ENCODE peak calls at places on chromosomes 5 and 9, in ten cellular contexts. One of them, this sample, is unnamed.

GRCh38 chr5:91329273-91329672 is 53.8 kb downstream of the ARRDC3 start:
- DNase-seq in esophagus squamous epithelium: no peak
- DNase-seq in NB4: no peak
- DNase-seq in A549: no peak
- DNase-seq in H1: no peak
- DNase-seq in transverse colon: no peak
- DNase-seq in testis: no peak
- DNase-seq in uterus: no peak
- DNase-seq in body of pancreas: no peak
- DNase-seq in gastrocnemius medialis: no peak
- DNase-seq in this sample: no peak

GRCh38 chr5:74538206-74538661 is 102.3 kb downstream of the ENC1 start:
- DNase-seq in NB4: peak; percentile 76
- DNase-seq in A549: peak; percentile 48
- DNase-seq in H1: no peak
- DNase-seq in body of pancreas: peak; percentile 48
- DNase-seq in uterus: peak; percentile 18
- DNase-seq in testis: peak; percentile 72
- DNase-seq in gastrocnemius medialis: peak; percentile 54
- DNase-seq in transverse colon: peak; percentile 24
- DNase-seq in esophagus squamous epithelium: no peak
- DNase-seq in this sample: peak; percentile 58

GRCh38 chr9:92328225-92328624 is 2.5 kb downstream of the CENPP start:
- DNase-seq in esophagus squamous epithelium: no peak
- DNase-seq in NB4: peak; percentile 47
- DNase-seq in A549: peak; percentile 59
- DNase-seq in testis: no peak
- DNase-seq in body of pancreas: no peak
- DNase-seq in H1: no peak
- DNase-seq in transverse colon: no peak
- DNase-seq in uterus: no peak
- DNase-seq in gastrocnemius medialis: no peak
- DNase-seq in this sample: no peak

GRCh38 chr5:137565450-137565849 is 66.3 kb upstream of the SPOCK1 start:
- DNase-seq in esophagus squamous epithelium: no peak
- DNase-seq in NB4: no peak
- DNase-seq in A549: no peak
- DNase-seq in uterus: no peak
- DNase-seq in testis: no peak
- DNase-seq in gastrocnemius medialis: no peak
- DNase-seq in body of pancreas: no peak
- DNase-seq in transverse colon: no peak
- DNase-seq in H1: no peak
- DNase-seq in this sample: no peak

GRCh38 chr5:158235159-158235547 is 376.2 kb upstream of the CLINT1 start:
- DNase-seq in transverse colon: no peak
- DNase-seq in esophagus squamous epithelium: no peak
- DNase-seq in uterus: no peak
- DNase-seq in A549: no peak
- DNase-seq in testis: no peak
- DNase-seq in H1: no peak
- DNase-seq in NB4: no peak
- DNase-seq in body of pancreas: no peak
- DNase-seq in gastrocnemius medialis: no peak
- DNase-seq in this sample: no peak

GRCh38 chr9:36997414-36997813 is 36.7 kb downstream of the PAX5 start:
- DNase-seq in H1: no peak
- DNase-seq in transverse colon: no peak
- DNase-seq in gastrocnemius medialis: no peak
- DNase-seq in A549: no peak
- DNase-seq in body of pancreas: no peak
- DNase-seq in testis: no peak
- DNase-seq in esophagus squamous epithelium: no peak
- DNase-seq in uterus: no peak
- DNase-seq in NB4: no peak
- DNase-seq in this sample: no peak

GRCh38 chr9:24652181-24652580 is 106.5 kb upstream of the IZUMO3 start:
- DNase-seq in gastrocnemius medialis: no peak
- DNase-seq in uterus: no peak
- DNase-seq in testis: no peak
- DNase-seq in NB4: no peak
- DNase-seq in transverse colon: no peak
- DNase-seq in H1: no peak
- DNase-seq in esophagus squamous epithelium: no peak
- DNase-seq in body of pancreas: no peak
- DNase-seq in A549: no peak
- DNase-seq in this sample: peak; percentile 23

GRCh38 chr9:83070257-83070656 is 7.3 kb upstream of the RASEF start:
- DNase-seq in A549: no peak
- DNase-seq in esophagus squamous epithelium: no peak
- DNase-seq in uterus: no peak
- DNase-seq in NB4: no peak
- DNase-seq in transverse colon: no peak
- DNase-seq in testis: no peak
- DNase-seq in gastrocnemius medialis: no peak
- DNase-seq in H1: no peak
- DNase-seq in body of pancreas: no peak
- DNase-seq in this sample: no peak

GRCh38 chr5:88159591-88159990 is 109.1 kb downstream of the TMEM161B start:
- DNase-seq in A549: no peak
- DNase-seq in gastrocnemius medialis: no peak
- DNase-seq in H1: no peak
- DNase-seq in esophagus squamous epithelium: no peak
- DNase-seq in NB4: no peak
- DNase-seq in body of pancreas: no peak
- DNase-seq in testis: no peak
- DNase-seq in transverse colon: no peak
- DNase-seq in uterus: no peak
- DNase-seq in this sample: no peak

GRCh38 chr5:74016373-74016772 is 390.4 kb downstream of the ARHGEF28 start:
- DNase-seq in gastrocnemius medialis: no peak
- DNase-seq in NB4: peak; percentile 23
- DNase-seq in transverse colon: no peak
- DNase-seq in testis: no peak
- DNase-seq in uterus: no peak
- DNase-seq in esophagus squamous epithelium: no peak
- DNase-seq in H1: no peak
- DNase-seq in body of pancreas: no peak
- DNase-seq in A549: peak; percentile 27
- DNase-seq in this sample: no peak

GRCh38 chr5:85488295-85488694 is 1103.6 kb upstream of the EDIL3 start:
- DNase-seq in H1: no peak
- DNase-seq in NB4: no peak
- DNase-seq in testis: no peak
- DNase-seq in uterus: no peak
- DNase-seq in esophagus squamous epithelium: no peak
- DNase-seq in A549: no peak
- DNase-seq in body of pancreas: no peak
- DNase-seq in gastrocnemius medialis: no peak
- DNase-seq in transverse colon: no peak
- DNase-seq in this sample: no peak

GRCh38 chr9:102069969-102070368 is 331.5 kb upstream of the GRIN3A start:
- DNase-seq in transverse colon: no peak
- DNase-seq in uterus: no peak
- DNase-seq in esophagus squamous epithelium: no peak
- DNase-seq in body of pancreas: no peak
- DNase-seq in NB4: no peak
- DNase-seq in gastrocnemius medialis: no peak
- DNase-seq in A549: no peak
- DNase-seq in testis: no peak
- DNase-seq in H1: no peak
- DNase-seq in this sample: no peak

GRCh38 chr5:74464512-74465209 is 175.9 kb downstream of the ENC1 start:
- DNase-seq in esophagus squamous epithelium: no peak
- DNase-seq in A549: no peak
- DNase-seq in NB4: no peak
- DNase-seq in body of pancreas: no peak
- DNase-seq in transverse colon: no peak
- DNase-seq in H1: no peak
- DNase-seq in uterus: no peak
- DNase-seq in gastrocnemius medialis: no peak
- DNase-seq in testis: no peak
- DNase-seq in this sample: no peak

GRCh38 chr9:77649109-77649812 is 1.1 kb upstream of the GNA14 start:
- DNase-seq in body of pancreas: no peak
- DNase-seq in testis: no peak
- DNase-seq in esophagus squamous epithelium: no peak
- DNase-seq in uterus: no peak
- DNase-seq in transverse colon: no peak
- DNase-seq in A549: peak; percentile 32
- DNase-seq in H1: no peak
- DNase-seq in gastrocnemius medialis: no peak
- DNase-seq in NB4: peak; percentile 66
- DNase-seq in this sample: no peak

GRCh38 chr9:94819161-94819677 is 92.7 kb downstream of the AOPEP start:
- DNase-seq in H1: no peak
- DNase-seq in gastrocnemius medialis: no peak
- DNase-seq in NB4: no peak
- DNase-seq in esophagus squamous epithelium: no peak
- DNase-seq in testis: peak; percentile 70
- DNase-seq in body of pancreas: no peak
- DNase-seq in uterus: no peak
- DNase-seq in A549: peak; percentile 66
- DNase-seq in transverse colon: no peak
- DNase-seq in this sample: no peak

GRCh38 chr5:150261231-150261630 is 28.3 kb downstream of the CAMK2A start:
- DNase-seq in uterus: no peak
- DNase-seq in H1: no peak
- DNase-seq in esophagus squamous epithelium: no peak
- DNase-seq in body of pancreas: no peak
- DNase-seq in testis: no peak
- DNase-seq in transverse colon: no peak
- DNase-seq in NB4: no peak
- DNase-seq in gastrocnemius medialis: no peak
- DNase-seq in A549: no peak
- DNase-seq in this sample: no peak

GRCh38 chr5:143887901-143888648 is 76.1 kb downstream of the HMHB1 start:
- DNase-seq in uterus: no peak
- DNase-seq in NB4: no peak
- DNase-seq in H1: no peak
- DNase-seq in testis: no peak
- DNase-seq in esophagus squamous epithelium: no peak
- DNase-seq in A549: peak; percentile 9
- DNase-seq in transverse colon: no peak
- DNase-seq in gastrocnemius medialis: no peak
- DNase-seq in body of pancreas: no peak
- DNase-seq in this sample: no peak

GRCh38 chr9:105416840-105417239 is 31.0 kb upstream of the FSD1L start:
- DNase-seq in gastrocnemius medialis: no peak
- DNase-seq in NB4: no peak
- DNase-seq in body of pancreas: no peak
- DNase-seq in A549: no peak
- DNase-seq in uterus: no peak
- DNase-seq in esophagus squamous epithelium: no peak
- DNase-seq in H1: no peak
- DNase-seq in testis: no peak
- DNase-seq in transverse colon: no peak
- DNase-seq in this sample: no peak

GRCh38 chr5:140038373-140038957 is 4.6 kb downstream of the NRG2 start:
- DNase-seq in transverse colon: no peak
- DNase-seq in testis: no peak
- DNase-seq in H1: no peak
- DNase-seq in gastrocnemius medialis: no peak
- DNase-seq in esophagus squamous epithelium: no peak
- DNase-seq in body of pancreas: no peak
- DNase-seq in uterus: no peak
- DNase-seq in NB4: no peak
- DNase-seq in A549: no peak
- DNase-seq in this sample: no peak

GRCh38 chr9:4114569-4115505 is 185.0 kb downstream of the GLIS3 start:
- DNase-seq in NB4: no peak
- DNase-seq in gastrocnemius medialis: no peak
- DNase-seq in transverse colon: no peak
- DNase-seq in esophagus squamous epithelium: no peak
- DNase-seq in H1: no peak
- DNase-seq in uterus: no peak
- DNase-seq in A549: peak; percentile 35
- DNase-seq in body of pancreas: no peak
- DNase-seq in testis: no peak
- DNase-seq in this sample: no peak

GRCh38 chr5:68149189-68149588 is 66.4 kb upstream of the PIK3R1 start:
- DNase-seq in transverse colon: no peak
- DNase-seq in esophagus squamous epithelium: no peak
- DNase-seq in NB4: no peak
- DNase-seq in A549: no peak
- DNase-seq in uterus: no peak
- DNase-seq in H1: no peak
- DNase-seq in body of pancreas: no peak
- DNase-seq in gastrocnemius medialis: no peak
- DNase-seq in testis: no peak
- DNase-seq in this sample: no peak

GRCh38 chr9:134135343-134136116 is at the start of gene WDR5:
- DNase-seq in transverse colon: peak; percentile 93
- DNase-seq in body of pancreas: peak; percentile 94
- DNase-seq in esophagus squamous epithelium: peak; percentile 37
- DNase-seq in uterus: peak; percentile 92
- DNase-seq in H1: peak; percentile 43
- DNase-seq in NB4: peak; percentile 92
- DNase-seq in testis: peak; percentile 94
- DNase-seq in gastrocnemius medialis: peak; percentile 90
- DNase-seq in A549: peak; percentile 92
- DNase-seq in this sample: peak; percentile 84
- TF ChIP-seq POLR2A in transverse colon: peak; percentile 62
- TF ChIP-seq POLR2A in body of pancreas: peak; percentile 54
- TF ChIP-seq POLR2A in esophagus squamous epithelium: peak; percentile 17
- TF ChIP-seq POLR2A in uterus: peak; percentile 48
- TF ChIP-seq POLR2A in H1: no peak
- TF ChIP-seq POLR2A in NB4: peak; percentile 56
- TF ChIP-seq POLR2A in testis: no peak
- TF ChIP-seq POLR2A in gastrocnemius medialis: peak; percentile 51
- TF ChIP-seq POLR2A in A549: peak; percentile 78
- TF ChIP-seq POLR2A in this sample: no peak

GRCh38 chr5:6633469-6634326 is 458 bp downstream of the SRD5A1 start:
- DNase-seq in A549: peak; percentile 11
- DNase-seq in NB4: peak; percentile 39
- DNase-seq in body of pancreas: no peak
- DNase-seq in transverse colon: no peak
- DNase-seq in uterus: no peak
- DNase-seq in H1: no peak
- DNase-seq in gastrocnemius medialis: peak; percentile 19
- DNase-seq in esophagus squamous epithelium: no peak
- DNase-seq in testis: peak; percentile 51
- DNase-seq in this sample: no peak
- TF ChIP-seq CTCF in A549: no peak
- TF ChIP-seq CTCF in NB4: no peak
- TF ChIP-seq CTCF in body of pancreas: no peak
- TF ChIP-seq CTCF in transverse colon: no peak
- TF ChIP-seq CTCF in uterus: no peak
- TF ChIP-seq CTCF in H1: no peak
- TF ChIP-seq CTCF in gastrocnemius medialis: peak; percentile 22
- TF ChIP-seq CTCF in esophagus squamous epithelium: no peak
- TF ChIP-seq CTCF in testis: no peak
- TF ChIP-seq CTCF in this sample: no peak

GRCh38 chr9:69452110-69452780 is 127.2 kb downstream of the ENTREP1 start:
- DNase-seq in uterus: no peak
- DNase-seq in gastrocnemius medialis: no peak
- DNase-seq in testis: no peak
- DNase-seq in A549: no peak
- DNase-seq in body of pancreas: no peak
- DNase-seq in esophagus squamous epithelium: no peak
- DNase-seq in NB4: no peak
- DNase-seq in transverse colon: no peak
- DNase-seq in H1: no peak
- DNase-seq in this sample: no peak
- H3K4me3 ChIP-seq in uterus: no peak overlapping the region
- H3K4me3 ChIP-seq in gastrocnemius medialis: no peak overlapping the region
- H3K4me3 ChIP-seq in testis: no peak overlapping the region
- H3K4me3 ChIP-seq in A549: no peak overlapping the region
- H3K4me3 ChIP-seq in body of pancreas: no peak overlapping the region
- H3K4me3 ChIP-seq in esophagus squamous epithelium: no peak overlapping the region
- H3K4me3 ChIP-seq in NB4: no peak overlapping the region
- H3K4me3 ChIP-seq in transverse colon: no peak overlapping the region
- H3K4me3 ChIP-seq in H1: no peak overlapping the region
- H3K4me3 ChIP-seq in this sample: no peak overlapping the region

GRCh38 chr5:43483210-43484048 is at the start of gene TMEM267:
- DNase-seq in H1: peak; percentile 67
- DNase-seq in esophagus squamous epithelium: peak; percentile 53
- DNase-seq in transverse colon: peak; percentile 92
- DNase-seq in A549: peak; percentile 93
- DNase-seq in body of pancreas: peak; percentile 95
- DNase-seq in uterus: peak; percentile 93
- DNase-seq in gastrocnemius medialis: peak; percentile 89
- DNase-seq in NB4: peak; percentile 97
- DNase-seq in testis: peak; percentile 96
- DNase-seq in this sample: peak; percentile 98
- TF ChIP-seq POLR2A in H1: peak; percentile 82
- TF ChIP-seq POLR2A in esophagus squamous epithelium: peak; percentile 21
- TF ChIP-seq POLR2A in transverse colon: peak; percentile 95
- TF ChIP-seq POLR2A in A549: peak; percentile 83
- TF ChIP-seq POLR2A in body of pancreas: peak; percentile 83
- TF ChIP-seq POLR2A in uterus: peak; percentile 70
- TF ChIP-seq POLR2A in gastrocnemius medialis: peak; percentile 74
- TF ChIP-seq POLR2A in NB4: peak; percentile 95
- TF ChIP-seq POLR2A in testis: no peak
- TF ChIP-seq POLR2A in this sample: no peak